ENCODE peak calls at places on chromosomes 1 and 21, in six cellular contexts. A is IMR-90, C is H9, T is mesendoderm, D is mesenchymal stem cell, M is H1. Z is an unnamed sample.

GRCh38 chr1:14500041-14500440 is 98.4 kb upstream of the KAZN start:
- DNase-seq in A (no peak), C (no peak), T (no peak), D (no peak), M (no peak), Z (no peak)

GRCh38 chr1:185062710-185063370 is 17.5 kb downstream of the RNF2 start:
- DNase-seq in A (peak), C (no peak), T (no peak), D (no peak), M (no peak), Z (no peak)

GRCh38 chr21:32411366-32412161 is 942 bp upstream of the EVA1C start:
- DNase-seq in A (peak), C (peak), T (no peak), D (peak), M (no peak), Z (no peak)

GRCh38 chr1:155173478-155174333 is at the start of gene TRIM46:
- DNase-seq in A (peak), C (peak), T (peak), D (peak), M (no peak), Z (peak)

GRCh38 chr1:4778056-4778455 is 123.6 kb downstream of the AJAP1 start:
- DNase-seq in A (no peak), C (no peak), T (peak), D (no peak), M (no peak), Z (no peak)

GRCh38 chr1:67004176-67004575 is 49.8 kb downstream of the SLC35D1 start:
- DNase-seq in A (peak), C (no peak), T (no peak), D (no peak), M (no peak), Z (no peak)

GRCh38 chr1:84724128-84724860 is 34.0 kb upstream of the SSX2IP start:
- DNase-seq in A (no peak), C (peak), T (peak), D (no peak), M (peak), Z (no peak)

GRCh38 chr1:185916866-185917265 is 182.7 kb downstream of the HMCN1 start:
- DNase-seq in A (peak), C (no peak), T (no peak), D (no peak), M (no peak), Z (no peak)

GRCh38 chr1:217718873-217719272 is 87.7 kb downstream of the SPATA17 start:
- DNase-seq in A (no peak), C (no peak), T (peak), D (peak), M (no peak), Z (no peak)

GRCh38 chr21:43278359-43278758 is 109.6 kb downstream of the CRYAA start:
- DNase-seq in A (no peak), C (no peak), T (no peak), D (no peak), M (no peak), Z (no peak)

GRCh38 chr1:28813931-28814465 is 2.0 kb downstream of the OPRD1 start:
- DNase-seq in A (no peak), C (no peak), T (no peak), D (no peak), M (no peak), Z (no peak)

GRCh38 chr21:27314096-27314495 is 347.2 kb upstream of the ADAMTS5 start:
- DNase-seq in A (no peak), C (no peak), T (no peak), D (peak), M (no peak), Z (no peak)

GRCh38 chr1:205575294-205575885 is 56.4 kb downstream of the ELK4 start:
- DNase-seq in A (no peak), C (no peak), T (no peak), D (no peak), M (no peak), Z (no peak)

GRCh38 chr1:197127513-197127912 is 19.0 kb downstream of the ASPM start:
- DNase-seq in A (no peak), C (no peak), T (no peak), D (no peak), M (no peak), Z (no peak)

GRCh38 chr1:206507395-206508129 is at the start of gene RASSF5:
- DNase-seq in A (peak), C (peak), T (peak), D (peak), M (peak), Z (peak)

GRCh38 chr1:19682257-19682656 is 17.6 kb downstream of the HTR6 start:
- DNase-seq in A (peak), C (no peak), T (no peak), D (peak), M (no peak), Z (no peak)

GRCh38 chr1:47996406-47997226 is 569 bp downstream of the TRABD2B start:
- DNase-seq in A (no peak), C (peak), T (peak), D (no peak), M (no peak), Z (no peak)

GRCh38 chr1:32104127-32104526 is 3.7 kb upstream of the KPNA6 start:
- DNase-seq in A (no peak), C (no peak), T (peak), D (no peak), M (no peak), Z (no peak)

GRCh38 chr21:18041012-18041411 is 203.6 kb upstream of the CHODL start:
- DNase-seq in A (no peak), C (peak), T (peak), D (peak), M (no peak), Z (no peak)

GRCh38 chr1:107449326-107449725 is 308.5 kb downstream of the NTNG1 start:
- DNase-seq in A (no peak), C (no peak), T (no peak), D (no peak), M (no peak), Z (no peak)

GRCh38 chr21:38506606-38507331 is 8.5 kb upstream of the ERG start:
- DNase-seq in A (no peak), C (no peak), T (no peak), D (peak), M (no peak), Z (no peak)

GRCh38 chr21:44942566-44942965 is 2.7 kb downstream of the SLX9 start:
- DNase-seq in A (no peak), C (no peak), T (no peak), D (no peak), M (no peak), Z (no peak)

GRCh38 chr1:61079898-61080336 is 2.4 kb upstream of the NFIA start:
- DNase-seq in A (peak), C (peak), T (peak), D (peak), M (peak), Z (no peak)

GRCh38 chr1:237394263-237394662 is 352.3 kb downstream of the RYR2 start:
- DNase-seq in A (no peak), C (no peak), T (no peak), D (no peak), M (no peak), Z (no peak)

GRCh38 chr21:42097860-42098259 is 26.7 kb downstream of the UMODL1 start:
- DNase-seq in A (peak), C (no peak), T (no peak), D (peak), M (no peak), Z (no peak)

GRCh38 chr1:205310981-205311704 is 10.4 kb downstream of the NUAK2 start:
- DNase-seq in A (no peak), C (no peak), T (no peak), D (no peak), M (no peak), Z (no peak)

GRCh38 chr1:166129006-166129405 is 37.8 kb downstream of the FAM78B start:
- DNase-seq in A (no peak), C (no peak), T (no peak), D (no peak), M (no peak), Z (no peak)

GRCh38 chr21:28333455-28334108 is 659.1 kb downstream of the LTN1 start:
- DNase-seq in A (peak), C (no peak), T (no peak), D (peak), M (no peak), Z (no peak)

GRCh38 chr21:42499430-42500106 is 3.5 kb upstream of the RSPH1 start:
- DNase-seq in A (no peak), C (no peak), T (peak), D (no peak), M (no peak), Z (no peak)

GRCh38 chr1:2049517-2050481 is at the start of gene PRKCZ:
- DNase-seq in A (no peak), C (peak), T (peak), D (peak), M (peak), Z (peak)

GRCh38 chr1:17892225-17892624 is 137.1 kb downstream of the ACTL8 start:
- DNase-seq in A (no peak), C (no peak), T (no peak), D (no peak), M (no peak), Z (no peak)

GRCh38 chr1:2840036-2840809 is 38.7 kb upstream of the TTC34 start:
- DNase-seq in A (no peak), C (no peak), T (peak), D (no peak), M (no peak), Z (no peak)

GRCh38 chr1:27454610-27455009 is 35.4 kb downstream of the WASF2 start:
- DNase-seq in A (no peak), C (no peak), T (no peak), D (no peak), M (no peak), Z (no peak)

GRCh38 chr1:39328722-39329121 is 124.2 kb downstream of the MACF1 start:
- DNase-seq in A (no peak), C (no peak), T (no peak), D (no peak), M (no peak), Z (no peak)

GRCh38 chr1:39332291-39332690 is 127.8 kb downstream of the MACF1 start:
- DNase-seq in A (peak), C (no peak), T (no peak), D (no peak), M (no peak), Z (no peak)

GRCh38 chr1:39326836-39327235 is 122.3 kb downstream of the MACF1 start:
- DNase-seq in A (peak), C (no peak), T (no peak), D (peak), M (no peak), Z (no peak)

GRCh38 chr1:39331647-39332046 is 127.2 kb downstream of the MACF1 start:
- DNase-seq in A (no peak), C (no peak), T (no peak), D (no peak), M (no peak), Z (no peak)

GRCh38 chr1:39328110-39328509 is 123.6 kb downstream of the MACF1 start:
- DNase-seq in A (no peak), C (no peak), T (no peak), D (no peak), M (no peak), Z (no peak)
- H2BK15ac ChIP-seq in A (no peak), C (no peak), T (no peak), D (no peak), M (no peak), Z (no peak)

GRCh38 chr1:116820362-116820761 is 66.1 kb downstream of the CD2 start:
- DNase-seq in A (peak), C (no peak), T (no peak), D (peak), M (no peak), Z (no peak)
- H2BK15ac ChIP-seq in A (no peak), C (no peak), T (no peak), D (no peak), M (peak), Z (no peak)

DNA sequence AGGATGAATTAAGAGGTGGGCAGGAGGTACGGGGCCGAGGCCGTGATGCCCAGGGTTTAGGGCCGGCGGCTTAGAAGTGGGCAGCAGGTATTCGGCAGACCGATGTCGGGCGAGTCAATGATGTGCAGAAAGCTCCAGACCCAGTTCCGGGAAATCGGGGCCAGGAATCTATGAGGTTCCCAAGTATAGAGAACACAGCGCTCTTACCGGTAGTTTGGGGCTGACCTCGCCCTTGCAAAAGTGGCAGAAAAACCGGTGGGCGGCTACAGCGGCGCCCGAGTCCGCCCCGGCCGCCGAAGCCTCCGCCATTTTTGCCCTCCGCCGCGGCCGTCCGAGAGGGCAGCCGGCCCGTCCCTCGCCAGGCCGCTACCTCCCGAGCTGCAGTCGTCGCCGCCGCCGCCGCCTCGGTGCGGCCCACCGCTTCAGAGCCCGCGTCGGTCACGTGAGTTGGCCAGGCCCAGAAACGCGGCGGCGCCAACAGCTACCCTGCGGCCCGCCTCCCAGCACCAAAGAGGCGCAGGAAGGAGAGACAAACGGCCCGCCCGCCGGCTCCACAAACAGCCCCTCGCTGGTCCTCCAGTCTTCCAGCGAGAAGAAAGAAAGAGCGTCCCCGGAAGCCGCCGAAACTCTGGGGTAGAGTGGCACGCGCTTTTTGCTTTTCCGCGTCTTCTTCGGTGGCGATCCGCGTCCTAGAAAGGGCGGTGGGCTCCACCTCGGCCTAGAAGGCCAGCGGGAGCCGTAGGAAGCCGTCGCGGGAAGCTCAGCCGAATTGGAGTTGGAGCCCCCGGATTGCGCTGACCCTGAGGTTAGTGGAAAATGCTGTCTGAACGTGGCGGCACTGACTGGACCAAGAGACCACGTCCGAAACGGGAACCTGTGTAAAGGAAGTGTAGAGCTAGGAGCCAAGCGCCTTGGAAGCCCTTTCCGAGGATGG is at the start of the genes POLR3C and RNF115:
- DNase-seq in A (peak), C (peak), T (peak), D (peak), M (peak), Z (peak)
- H2BK15ac ChIP-seq in A (peak), C (no peak), T (no peak), D (peak), M (peak), Z (no peak)

GRCh38 chr1:188557052-188557451 is 1728.3 kb downstream of the PLA2G4A start:
- DNase-seq in A (no peak), C (no peak), T (no peak), D (no peak), M (no peak), Z (no peak)
- H2BK15ac ChIP-seq in A (no peak), C (no peak), T (no peak), D (no peak), M (no peak), Z (no peak)

DNA sequence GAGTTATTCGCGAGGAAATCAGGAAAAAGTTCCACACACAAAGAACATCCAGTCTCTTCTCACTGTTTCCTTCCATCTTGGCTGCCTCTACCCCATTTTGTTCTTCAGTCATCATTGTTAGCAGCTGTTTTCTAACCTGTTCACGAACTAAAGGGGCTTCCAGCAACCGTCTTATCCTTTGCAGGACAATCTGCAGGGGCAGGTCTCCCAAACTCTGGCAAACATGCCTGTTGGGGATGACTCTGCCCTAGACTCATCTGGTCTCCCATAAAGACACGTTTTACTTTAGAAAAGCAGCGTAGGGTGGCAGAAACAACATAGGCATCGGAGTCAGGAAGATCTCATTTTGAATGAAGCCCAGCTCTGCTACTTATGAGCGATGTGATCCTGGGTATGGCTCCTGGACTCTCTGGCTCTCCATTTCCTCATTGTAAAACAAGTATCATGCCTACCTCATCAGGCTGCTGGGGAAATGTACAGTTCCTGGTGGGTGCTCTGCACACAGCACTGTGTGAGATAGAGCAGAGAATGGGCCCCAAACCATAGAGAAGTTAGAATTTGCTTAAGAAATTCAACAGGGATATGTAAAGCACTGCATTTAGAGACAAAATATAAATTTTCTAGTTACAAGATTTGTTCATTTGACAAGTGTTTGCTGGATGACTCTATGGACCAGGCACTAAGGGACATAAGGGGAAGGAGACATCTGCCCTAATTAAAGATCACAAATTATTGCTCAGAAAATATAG is 59.7 kb downstream of the MEF2D start:
- DNase-seq in A (no peak), C (no peak), T (no peak), D (no peak), M (no peak), Z (no peak)
- H2BK15ac ChIP-seq in A (no peak), C (no peak), T (peak), D (no peak), M (no peak), Z (no peak)

GRCh38 chr1:82264762-82265161 is 464.0 kb downstream of the ADGRL2 start:
- DNase-seq in A (no peak), C (no peak), T (no peak), D (no peak), M (no peak), Z (no peak)
- H2BK15ac ChIP-seq in A (no peak), C (no peak), T (no peak), D (no peak), M (no peak), Z (no peak)

Z was measured in neuronal stem cell.